ENCODE peak calls at places on chromosomes 12 and 14, in eight cellular contexts. E is ureter; O is activated T-helper 1 cell treated with Interleukin-2 at 50 U/mL for 16 hours; M is HS-5; F is frontal cortex; H is Daoy; B is pancreas; L is activated T-cell treated with anti-CD3 and anti-CD28 coated beads, Interleukin-2, amount 50 U/mL, for 72 hours. Z is an unnamed sample.

GRCh38 chr14:74348241-74348734 is at the start of gene VRTN:
- DNase-seq in E (no peak), O (no peak), M (no peak), F (no peak), H (no peak), B (no peak), L (no peak), Z (no peak)

GRCh38 chr12:128418944-128419343 is 152.0 kb downstream of the TMEM132C start:
- DNase-seq in E (no peak), O (no peak), M (no peak), F (no peak), H (no peak), B (no peak), L (no peak), Z (no peak)

GRCh38 chr14:70002589-70003240 is 123.5 kb downstream of the SMOC1 start:
- DNase-seq in E (no peak), O (no peak), M (no peak), F (no peak), H (no peak), B (no peak), L (no peak), Z (no peak)

GRCh38 chr14:22070119-22070982 is 396.7 kb upstream of the OR4E1 start:
- DNase-seq in E (no peak), O (peak), M (no peak), F (no peak), H (peak), B (no peak), L (peak), Z (peak)

GRCh38 chr12:53770281-53770680 is 18.5 kb upstream of the CISTR start:
- DNase-seq in E (no peak), O (no peak), M (peak), F (no peak), H (peak), B (no peak), L (no peak), Z (no peak)

GRCh38 chr14:78848234-78848820 is 678.2 kb downstream of the NRXN3 start:
- DNase-seq in E (no peak), O (no peak), M (peak), F (no peak), H (peak), B (peak), L (peak), Z (peak)

GRCh38 chr12:14418526-14418925 is 53.0 kb downstream of the ATF7IP start:
- DNase-seq in E (no peak), O (no peak), M (no peak), F (no peak), H (no peak), B (no peak), L (no peak), Z (peak)

GRCh38 chr12:85057370-85057963 is 21.3 kb downstream of the LRRIQ1 start:
- DNase-seq in E (no peak), O (no peak), M (no peak), F (no peak), H (peak), B (peak), L (peak), Z (peak)

GRCh38 chr12:60205500-60205899 is 609.7 kb downstream of the SLC16A7 start:
- DNase-seq in E (no peak), O (no peak), M (peak), F (no peak), H (no peak), B (peak), L (no peak), Z (peak)

GRCh38 chr14:52266179-52266578 is 1.3 kb upstream of the PTGDR start:
- DNase-seq in E (no peak), O (no peak), M (peak), F (no peak), H (peak), B (peak), L (no peak), Z (no peak)

GRCh38 chr12:109721276-109721675 is 7.7 kb downstream of the FAM222A start:
- DNase-seq in E (no peak), O (no peak), M (no peak), F (no peak), H (no peak), B (peak), L (no peak), Z (no peak)

GRCh38 chr14:32004300-32004699 is 72.8 kb upstream of the ARHGAP5 start:
- DNase-seq in E (no peak), O (no peak), M (peak), F (no peak), H (peak), B (no peak), L (no peak), Z (no peak)

GRCh38 chr14:26410189-26410685 is 187.6 kb downstream of the NOVA1 start:
- DNase-seq in E (no peak), O (no peak), M (no peak), F (no peak), H (no peak), B (no peak), L (no peak), Z (no peak)

GRCh38 chr12:121794532-121795028 is 1.1 kb upstream of the RHOF start:
- DNase-seq in E (peak), O (no peak), M (no peak), F (no peak), H (peak), B (peak), L (peak), Z (no peak)

GRCh38 chr12:47797432-47797831 is 22.3 kb downstream of the HDAC7 start:
- DNase-seq in E (no peak), O (no peak), M (no peak), F (peak), H (peak), B (no peak), L (no peak), Z (peak)

GRCh38 chr12:131077931-131078391 is 124.3 kb downstream of the ADGRD1 start:
- DNase-seq in E (peak), O (no peak), M (no peak), F (no peak), H (no peak), B (no peak), L (no peak), Z (no peak)

GRCh38 chr12:125300249-125300648 is 235.0 kb downstream of the AACS start:
- DNase-seq in E (no peak), O (no peak), M (no peak), F (no peak), H (no peak), B (no peak), L (no peak), Z (no peak)

GRCh38 chr12:117100251-117100650 is 1.0 kb upstream of the TESC start:
- DNase-seq in E (no peak), O (no peak), M (no peak), F (no peak), H (no peak), B (no peak), L (no peak), Z (peak)

Z was measured in erythroblast.